ENCODE peak calls at places on chromosomes 4 and X, in nine cellular contexts. H, Q, U, K, V, D, R, G and O are unnamed samples.

GRCh38 chr4:140969296-140969695 is 164.0 kb downstream of the RNF150 start:
- DNase-seq in G (no peak), D (no peak), Q (no peak), H (no peak), V (no peak), R (no peak), U (no peak), K (no peak), O (peak)

GRCh38 chr4:64271601-64272081 is 137.6 kb downstream of the TECRL start:
- DNase-seq in R (no peak), K (no peak), H (peak), U (peak), G (no peak), D (no peak), V (peak), Q (peak), O (no peak)

GRCh38 chr4:7775396-7775795 is 164.3 kb downstream of the AFAP1 start:
- DNase-seq in R (no peak), H (no peak), Q (no peak), V (no peak), U (no peak), D (no peak), K (no peak), G (no peak), O (no peak)

GRCh38 chrX:413322-414201 is 26.9 kb upstream of the PPP2R3B start:
- DNase-seq in D (no peak), K (no peak), R (no peak), Q (no peak), U (peak), V (peak), H (peak), G (peak), O (peak)

GRCh38 chrX:119688856-119689455 is 4.0 kb downstream of the SEPTIN6 start:
- DNase-seq in R (no peak), U (no peak), G (no peak), V (no peak), Q (no peak), H (no peak), D (no peak), K (no peak), O (no peak)

GRCh38 chr4:153428816-153429592 is 37.2 kb upstream of the TMEM131L start:
- DNase-seq in V (peak), Q (no peak), H (no peak), D (no peak), R (no peak), K (no peak), G (no peak), U (no peak), O (no peak)

GRCh38 chr4:82799006-82799881 is 648 bp upstream of the SCD5 start:
- DNase-seq in U (peak), K (no peak), Q (peak), H (no peak), R (no peak), G (no peak), V (no peak), D (peak), O (peak)

GRCh38 chr4:1720163-1720983 is 750 bp downstream of the TMEM129 start:
- DNase-seq in G (peak), D (peak), H (no peak), V (peak), R (peak), Q (peak), U (peak), K (no peak), O (peak)

GRCh38 chrX:57817302-57817701 is 93.0 kb downstream of the ZXDA start:
- DNase-seq in U (no peak), H (no peak), D (peak), G (no peak), Q (no peak), K (no peak), V (no peak), R (peak), O (no peak)

GRCh38 chrX:115493015-115493414 is 68.0 kb upstream of the PLS3 start:
- DNase-seq in G (no peak), Q (no peak), V (no peak), K (no peak), U (no peak), R (no peak), H (no peak), D (no peak), O (no peak)

GRCh38 chrX:643911-644303 is 13.3 kb downstream of the SHOX start:
- DNase-seq in H (no peak), K (no peak), U (no peak), Q (no peak), D (no peak), G (no peak), R (no peak), V (no peak), O (no peak)

GRCh38 chr4:85639946-85640345 is 165.0 kb downstream of the ARHGAP24 start:
- DNase-seq in U (no peak), K (no peak), V (no peak), R (no peak), Q (no peak), H (no peak), G (no peak), D (no peak), O (no peak)
- H2AFZ ChIP-seq in U (no peak), K (no peak), V (no peak), R (no peak), Q (no peak), H (no peak), G (no peak), D (no peak), O (no peak)

GRCh38 chr4:185583813-185584212 is 48.5 kb upstream of the PDLIM3 start:
- DNase-seq in D (no peak), R (no peak), K (no peak), U (no peak), Q (no peak), G (no peak), V (no peak), H (no peak), O (no peak)

GRCh38 chr4:185577592-185577940 is 42.3 kb upstream of the PDLIM3 start:
- DNase-seq in R (no peak), G (no peak), D (no peak), H (no peak), V (no peak), Q (no peak), U (no peak), K (no peak), O (no peak)

GRCh38 chr4:185582651-185583400 is 47.5 kb upstream of the PDLIM3 start:
- DNase-seq in Q (no peak), K (no peak), G (no peak), D (no peak), V (no peak), H (no peak), U (no peak), R (no peak), O (peak)

GRCh38 chr4:185578284-185578683 is 43.0 kb upstream of the PDLIM3 start:
- DNase-seq in Q (no peak), H (no peak), K (no peak), U (no peak), R (no peak), G (no peak), V (no peak), D (no peak), O (no peak)

DNA sequence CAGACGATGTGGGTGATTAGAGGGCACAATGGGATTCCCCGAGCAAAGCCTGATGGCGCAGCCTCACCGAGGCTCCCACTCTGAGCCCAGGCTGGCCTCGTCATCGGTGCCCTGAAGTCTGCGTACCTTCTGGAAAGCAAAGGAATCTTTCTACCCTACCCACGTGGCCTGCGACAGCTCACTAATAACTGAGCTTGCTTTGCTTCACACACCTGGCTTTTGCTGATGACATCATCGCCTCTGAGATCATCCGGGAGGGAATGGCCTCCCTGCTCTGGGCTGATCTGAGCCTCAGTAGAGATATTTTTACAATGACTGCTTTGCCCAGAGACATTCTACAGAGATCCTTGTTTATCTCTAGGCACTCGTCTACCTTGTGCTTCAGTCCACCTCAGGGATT is 45.4 kb upstream of the PDLIM3 start:
- DNase-seq in Q (peak), H (no peak), K (no peak), V (peak), G (no peak), D (no peak), R (no peak), U (no peak), O (no peak)
- H2AFZ ChIP-seq in Q (no peak), H (no peak), K (no peak), V (no peak), G (no peak), D (no peak), R (no peak), U (no peak), O (no peak)

GRCh38 chrX:102720237-102721168 is at the start of gene GPRASP3:
- DNase-seq in V (peak), D (no peak), K (no peak), G (peak), R (peak), Q (peak), H (peak), U (no peak), O (peak)
- H2AFZ ChIP-seq in V (peak), D (no peak), K (peak), G (no peak), R (peak), Q (peak), H (peak), U (no peak), O (no peak)

DNA sequence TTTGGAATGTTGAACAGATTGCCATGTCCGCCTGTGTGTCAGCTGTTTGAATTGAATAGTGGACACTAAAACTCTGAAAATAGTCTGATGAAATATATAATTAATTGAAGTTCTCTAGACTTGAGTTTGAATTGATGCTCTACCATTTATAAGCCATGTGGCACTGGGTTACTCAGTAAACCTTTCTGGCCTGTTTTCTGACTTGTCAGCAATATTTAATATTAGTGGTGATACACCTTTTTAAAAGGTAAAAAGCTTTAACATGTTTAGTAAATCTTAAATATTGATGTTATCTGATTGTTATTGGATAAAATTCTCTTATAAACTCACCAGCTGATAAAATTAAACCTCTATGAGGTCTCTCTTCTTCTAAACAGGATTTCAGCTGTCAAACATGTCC is 695.4 kb upstream of the HS3ST1 start:
- DNase-seq in G (no peak), Q (no peak), K (no peak), D (no peak), R (no peak), H (no peak), U (no peak), V (no peak), O (no peak)
- H2AFZ ChIP-seq in G (no peak), Q (no peak), K (no peak), D (no peak), R (no peak), H (no peak), U (no peak), V (no peak), O (no peak)

GRCh38 chr4:183073838-183074145 is 25.3 kb upstream of the WWC2 start:
- DNase-seq in H (no peak), R (no peak), D (no peak), G (no peak), Q (no peak), V (no peak), K (no peak), U (no peak), O (no peak)
- H2AFZ ChIP-seq in H (no peak), R (no peak), D (no peak), G (no peak), Q (no peak), V (no peak), K (no peak), U (no peak), O (no peak)

GRCh38 chr4:62288803-62289541 is 1088.8 kb downstream of the ADGRL3 start:
- DNase-seq in H (no peak), K (no peak), U (no peak), R (no peak), D (no peak), V (no peak), Q (no peak), G (peak), O (peak)

GRCh38 chr4:62292911-62293310 is 1092.8 kb downstream of the ADGRL3 start:
- DNase-seq in G (no peak), D (no peak), U (no peak), R (no peak), H (no peak), Q (no peak), K (no peak), V (no peak), O (no peak)
- H2AFZ ChIP-seq in G (peak), D (no peak), U (no peak), R (no peak), H (no peak), Q (no peak), K (no peak), V (no peak), O (no peak)

GRCh38 chr4:37981844-37982720 is 21.9 kb downstream of the PTTG2 start:
- DNase-seq in V (peak), D (no peak), G (no peak), Q (no peak), R (no peak), H (peak), K (no peak), U (no peak), O (no peak)

GRCh38 chr4:37981425-37981824 is 21.2 kb downstream of the PTTG2 start:
- DNase-seq in U (no peak), G (no peak), R (no peak), H (no peak), Q (no peak), D (no peak), K (no peak), V (no peak), O (no peak)

GRCh38 chr4:37983951-37984350 is 23.8 kb downstream of the PTTG2 start:
- DNase-seq in G (no peak), R (no peak), K (no peak), Q (no peak), D (no peak), V (no peak), H (no peak), U (no peak), O (no peak)

GRCh38 chr4:37985730-37986275 is 25.6 kb downstream of the PTTG2 start:
- DNase-seq in G (no peak), D (no peak), V (no peak), Q (no peak), H (no peak), U (no peak), R (no peak), K (no peak), O (no peak)

DNA sequence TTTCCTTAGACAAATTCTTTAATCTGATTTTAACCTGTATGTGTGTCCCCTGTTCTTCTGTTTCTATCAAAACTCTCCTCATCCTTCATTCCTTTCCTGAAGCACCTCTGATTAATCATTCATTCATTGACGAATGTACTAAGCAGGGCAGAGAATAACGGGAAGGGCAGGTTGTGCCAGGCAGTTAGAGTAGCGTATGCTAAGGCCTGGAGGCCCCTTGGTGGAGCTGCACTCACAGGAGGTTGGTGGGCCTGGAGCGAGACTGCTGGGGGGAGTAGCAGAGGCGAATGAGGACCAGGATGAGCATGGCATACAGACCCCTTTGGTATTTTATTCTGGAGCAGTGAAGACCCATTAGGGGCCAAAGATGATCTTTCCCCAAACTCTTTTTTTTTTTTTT is 22.5 kb downstream of the PTTG2 start:
- DNase-seq in H (no peak), K (no peak), U (no peak), Q (no peak), V (no peak), G (no peak), R (no peak), D (no peak), O (no peak)
- H2AFZ ChIP-seq in H (no peak), K (no peak), U (no peak), Q (no peak), V (no peak), G (no peak), R (no peak), D (no peak), O (no peak)

DNA sequence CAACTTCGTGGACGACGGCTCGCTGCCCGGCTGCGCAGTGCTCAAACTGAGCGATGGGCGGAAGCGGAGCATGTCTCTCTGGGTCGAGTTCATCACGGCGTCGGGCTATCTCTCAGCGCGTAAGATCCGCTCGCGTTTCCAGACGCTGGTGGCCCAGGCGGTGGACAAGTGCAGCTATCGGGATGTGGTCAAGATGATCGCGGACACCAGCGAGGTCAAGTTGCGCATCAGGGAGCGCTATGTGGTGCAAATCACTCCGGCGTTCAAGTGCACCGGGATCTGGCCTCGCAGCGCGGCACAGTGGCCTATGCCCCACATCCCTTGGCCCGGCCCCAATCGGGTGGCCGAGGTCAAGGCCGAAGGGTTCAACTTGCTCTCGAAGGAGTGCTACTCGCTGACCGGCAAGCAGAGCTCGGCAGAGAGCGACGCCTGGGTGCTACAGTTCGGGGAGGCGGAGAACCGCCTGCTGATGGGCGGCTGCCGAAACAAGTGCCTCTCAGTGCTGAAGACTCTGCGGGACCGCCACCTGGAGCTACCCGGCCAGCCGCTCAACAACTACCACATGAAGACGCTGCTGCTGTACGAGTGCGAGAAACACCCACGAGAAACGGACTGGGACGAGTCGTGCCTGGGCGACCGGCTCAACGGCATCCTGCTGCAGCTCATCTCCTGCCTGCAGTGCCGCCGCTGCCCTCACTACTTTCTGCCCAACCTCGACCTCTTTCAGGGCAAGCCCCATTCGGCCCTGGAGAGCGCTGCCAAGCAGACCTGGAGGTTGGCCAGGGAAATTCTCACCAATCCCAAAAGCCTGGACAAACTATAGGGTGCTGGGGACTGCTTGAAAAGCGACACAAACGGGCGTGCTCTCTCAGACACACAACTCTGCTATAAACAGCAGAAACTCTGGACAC is 1.6 kb downstream of the MAB21L2 start:
- DNase-seq in Q (no peak), V (peak), G (peak), D (no peak), R (no peak), H (peak), K (no peak), U (peak), O (peak)
- H2AFZ ChIP-seq in Q (no peak), V (peak), G (peak), D (no peak), R (no peak), H (peak), K (no peak), U (no peak), O (no peak)

DNA sequence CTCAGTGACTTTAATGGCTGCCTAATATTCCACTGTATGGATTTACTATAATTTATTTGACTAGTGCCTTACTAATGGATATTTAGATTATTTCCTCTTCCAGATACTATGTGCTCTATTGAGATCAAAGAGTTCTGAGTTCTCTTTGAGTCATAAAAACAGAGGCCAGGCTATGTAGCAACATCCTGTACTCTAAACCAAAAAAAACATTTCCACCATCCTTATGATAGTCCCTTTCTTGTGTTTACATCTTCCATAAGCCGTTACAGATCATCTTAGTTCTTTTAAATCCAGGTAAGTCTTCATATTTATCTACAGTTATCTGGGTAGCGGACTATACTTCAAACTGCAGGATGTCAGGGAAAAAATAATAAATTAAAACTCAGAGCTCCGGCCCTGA is 56.6 kb upstream of the TMEM184C start:
- DNase-seq in H (no peak), R (no peak), V (peak), U (no peak), Q (peak), G (no peak), K (no peak), D (no peak), O (no peak)
- H2AFZ ChIP-seq in H (no peak), R (no peak), V (no peak), U (no peak), Q (no peak), G (no peak), K (no peak), D (no peak), O (no peak)